ENCODE peak calls at places on chromosomes 6 and 20, in ten cellular contexts. One of them, this sample, is unnamed.
A peak's percentile ranks its signal among the peaks of the same experiment; 100 is the strongest.

GRCh38 chr6:134238960-134239795 is 78.7 kb downstream of the SGK1 start:
- DNase-seq in anterior cingulate cortex: no peak
- DNase-seq in HEK293T: no peak
- DNase-seq in Ammon's horn: no peak
- DNase-seq in AG08396: no peak
- DNase-seq in amniotic epithelial cell: no peak
- DNase-seq in activated CD4-positive, CD25-positive, alpha-beta regulatory T cell treated with anti-CD3 and anti-CD28 coated beads, Interleukin-2, amount 50 U/mL, for 16 hours: no peak
- DNase-seq in HTR-8/SVneo: no peak
- DNase-seq in ACHN: no peak
- DNase-seq in pancreas: no peak
- DNase-seq in this sample: no peak

GRCh38 chr20:830011-830521 is 3.4 kb upstream of the FAM110A start:
- DNase-seq in anterior cingulate cortex: no peak
- DNase-seq in HEK293T: no peak
- DNase-seq in Ammon's horn: no peak
- DNase-seq in AG08396: no peak
- DNase-seq in amniotic epithelial cell: peak; percentile 95
- DNase-seq in activated CD4-positive, CD25-positive, alpha-beta regulatory T cell treated with anti-CD3 and anti-CD28 coated beads, Interleukin-2, amount 50 U/mL, for 16 hours: no peak
- DNase-seq in HTR-8/SVneo: no peak
- DNase-seq in ACHN: no peak
- DNase-seq in pancreas: no peak
- DNase-seq in this sample: no peak

GRCh38 chr20:19512886-19513285 is 245.2 kb upstream of the RIN2 start:
- DNase-seq in anterior cingulate cortex: no peak
- DNase-seq in HEK293T: no peak
- DNase-seq in Ammon's horn: no peak
- DNase-seq in AG08396: no peak
- DNase-seq in amniotic epithelial cell: no peak
- DNase-seq in activated CD4-positive, CD25-positive, alpha-beta regulatory T cell treated with anti-CD3 and anti-CD28 coated beads, Interleukin-2, amount 50 U/mL, for 16 hours: no peak
- DNase-seq in HTR-8/SVneo: no peak
- DNase-seq in ACHN: no peak
- DNase-seq in pancreas: no peak
- DNase-seq in this sample: no peak

GRCh38 chr6:158027590-158028285 is 46.1 kb downstream of the SYNJ2 start:
- DNase-seq in anterior cingulate cortex: no peak
- DNase-seq in HEK293T: no peak
- DNase-seq in Ammon's horn: no peak
- DNase-seq in AG08396: no peak
- DNase-seq in amniotic epithelial cell: no peak
- DNase-seq in activated CD4-positive, CD25-positive, alpha-beta regulatory T cell treated with anti-CD3 and anti-CD28 coated beads, Interleukin-2, amount 50 U/mL, for 16 hours: no peak
- DNase-seq in HTR-8/SVneo: no peak
- DNase-seq in ACHN: peak; percentile 67
- DNase-seq in pancreas: peak; percentile 74
- DNase-seq in this sample: no peak

GRCh38 chr6:46734867-46735719 is at the start of gene PLA2G7:
- DNase-seq in anterior cingulate cortex: no peak
- DNase-seq in HEK293T: peak; percentile 63
- DNase-seq in Ammon's horn: peak; percentile 32
- DNase-seq in AG08396: peak; percentile 17
- DNase-seq in amniotic epithelial cell: no peak
- DNase-seq in activated CD4-positive, CD25-positive, alpha-beta regulatory T cell treated with anti-CD3 and anti-CD28 coated beads, Interleukin-2, amount 50 U/mL, for 16 hours: no peak
- DNase-seq in HTR-8/SVneo: peak; percentile 27
- DNase-seq in ACHN: no peak
- DNase-seq in pancreas: peak; percentile 67
- DNase-seq in this sample: no peak

GRCh38 chr20:4022386-4023350 is 7.3 kb upstream of the RNF24 start:
- DNase-seq in anterior cingulate cortex: no peak
- DNase-seq in HEK293T: no peak
- DNase-seq in Ammon's horn: no peak
- DNase-seq in AG08396: no peak
- DNase-seq in amniotic epithelial cell: no peak
- DNase-seq in activated CD4-positive, CD25-positive, alpha-beta regulatory T cell treated with anti-CD3 and anti-CD28 coated beads, Interleukin-2, amount 50 U/mL, for 16 hours: no peak
- DNase-seq in HTR-8/SVneo: no peak
- DNase-seq in ACHN: no peak
- DNase-seq in pancreas: no peak
- DNase-seq in this sample: no peak

GRCh38 chr6:112370946-112371345 is 23.8 kb downstream of the RFPL4B start:
- DNase-seq in anterior cingulate cortex: no peak
- DNase-seq in HEK293T: no peak
- DNase-seq in Ammon's horn: no peak
- DNase-seq in AG08396: no peak
- DNase-seq in amniotic epithelial cell: no peak
- DNase-seq in activated CD4-positive, CD25-positive, alpha-beta regulatory T cell treated with anti-CD3 and anti-CD28 coated beads, Interleukin-2, amount 50 U/mL, for 16 hours: no peak
- DNase-seq in HTR-8/SVneo: no peak
- DNase-seq in ACHN: no peak
- DNase-seq in pancreas: no peak
- DNase-seq in this sample: no peak

GRCh38 chr20:53677447-53678314 is 84.0 kb upstream of the ZNF217 start:
- DNase-seq in anterior cingulate cortex: no peak
- DNase-seq in HEK293T: peak; percentile 27
- DNase-seq in Ammon's horn: peak; percentile 58
- DNase-seq in AG08396: no peak
- DNase-seq in amniotic epithelial cell: peak; percentile 76
- DNase-seq in activated CD4-positive, CD25-positive, alpha-beta regulatory T cell treated with anti-CD3 and anti-CD28 coated beads, Interleukin-2, amount 50 U/mL, for 16 hours: no peak
- DNase-seq in HTR-8/SVneo: no peak
- DNase-seq in ACHN: no peak
- DNase-seq in pancreas: no peak
- DNase-seq in this sample: no peak

GRCh38 chr6:148518371-148519156 is 175.9 kb downstream of the SASH1 start:
- DNase-seq in anterior cingulate cortex: no peak
- DNase-seq in HEK293T: no peak
- DNase-seq in Ammon's horn: no peak
- DNase-seq in AG08396: no peak
- DNase-seq in amniotic epithelial cell: no peak
- DNase-seq in activated CD4-positive, CD25-positive, alpha-beta regulatory T cell treated with anti-CD3 and anti-CD28 coated beads, Interleukin-2, amount 50 U/mL, for 16 hours: no peak
- DNase-seq in HTR-8/SVneo: no peak
- DNase-seq in ACHN: no peak
- DNase-seq in pancreas: no peak
- DNase-seq in this sample: no peak

GRCh38 chr6:13573669-13574110 is 711 bp upstream of the SIRT5 start:
- DNase-seq in anterior cingulate cortex: no peak
- DNase-seq in HEK293T: no peak
- DNase-seq in Ammon's horn: peak; percentile 49
- DNase-seq in AG08396: peak; percentile 59
- DNase-seq in amniotic epithelial cell: peak; percentile 12
- DNase-seq in activated CD4-positive, CD25-positive, alpha-beta regulatory T cell treated with anti-CD3 and anti-CD28 coated beads, Interleukin-2, amount 50 U/mL, for 16 hours: no peak
- DNase-seq in HTR-8/SVneo: no peak
- DNase-seq in ACHN: peak; percentile 32
- DNase-seq in pancreas: no peak
- DNase-seq in this sample: no peak

GRCh38 chr20:52031574-52032303 is 159.8 kb downstream of the ZFP64 start:
- DNase-seq in anterior cingulate cortex: no peak
- DNase-seq in HEK293T: no peak
- DNase-seq in Ammon's horn: no peak
- DNase-seq in AG08396: peak; percentile 72
- DNase-seq in amniotic epithelial cell: peak; percentile 91
- DNase-seq in activated CD4-positive, CD25-positive, alpha-beta regulatory T cell treated with anti-CD3 and anti-CD28 coated beads, Interleukin-2, amount 50 U/mL, for 16 hours: no peak
- DNase-seq in HTR-8/SVneo: peak; percentile 90
- DNase-seq in ACHN: no peak
- DNase-seq in pancreas: no peak
- DNase-seq in this sample: no peak

GRCh38 chr20:31715766-31716165 is 6.9 kb downstream of the BCL2L1 start:
- DNase-seq in anterior cingulate cortex: no peak
- DNase-seq in HEK293T: no peak
- DNase-seq in Ammon's horn: no peak
- DNase-seq in AG08396: no peak
- DNase-seq in amniotic epithelial cell: no peak
- DNase-seq in activated CD4-positive, CD25-positive, alpha-beta regulatory T cell treated with anti-CD3 and anti-CD28 coated beads, Interleukin-2, amount 50 U/mL, for 16 hours: no peak
- DNase-seq in HTR-8/SVneo: no peak
- DNase-seq in ACHN: no peak
- DNase-seq in pancreas: no peak
- DNase-seq in this sample: no peak

GRCh38 chr6:161256390-161256789 is 17.5 kb downstream of the AGPAT4 start:
- DNase-seq in anterior cingulate cortex: no peak
- DNase-seq in HEK293T: no peak
- DNase-seq in Ammon's horn: peak; percentile 74
- DNase-seq in AG08396: no peak
- DNase-seq in amniotic epithelial cell: no peak
- DNase-seq in activated CD4-positive, CD25-positive, alpha-beta regulatory T cell treated with anti-CD3 and anti-CD28 coated beads, Interleukin-2, amount 50 U/mL, for 16 hours: no peak
- DNase-seq in HTR-8/SVneo: no peak
- DNase-seq in ACHN: no peak
- DNase-seq in pancreas: no peak
- DNase-seq in this sample: no peak

GRCh38 chr6:23213193-23213592 is 643.8 kb downstream of the HDGFL1 start:
- DNase-seq in anterior cingulate cortex: no peak
- DNase-seq in HEK293T: no peak
- DNase-seq in Ammon's horn: no peak
- DNase-seq in AG08396: peak; percentile 6
- DNase-seq in amniotic epithelial cell: peak; percentile 84
- DNase-seq in activated CD4-positive, CD25-positive, alpha-beta regulatory T cell treated with anti-CD3 and anti-CD28 coated beads, Interleukin-2, amount 50 U/mL, for 16 hours: no peak
- DNase-seq in HTR-8/SVneo: no peak
- DNase-seq in ACHN: no peak
- DNase-seq in pancreas: no peak
- DNase-seq in this sample: no peak

GRCh38 chr6:11211235-11211634 is 21.2 kb downstream of the NEDD9 start:
- DNase-seq in anterior cingulate cortex: no peak
- DNase-seq in HEK293T: no peak
- DNase-seq in Ammon's horn: no peak
- DNase-seq in AG08396: no peak
- DNase-seq in amniotic epithelial cell: no peak
- DNase-seq in activated CD4-positive, CD25-positive, alpha-beta regulatory T cell treated with anti-CD3 and anti-CD28 coated beads, Interleukin-2, amount 50 U/mL, for 16 hours: no peak
- DNase-seq in HTR-8/SVneo: no peak
- DNase-seq in ACHN: no peak
- DNase-seq in pancreas: no peak
- DNase-seq in this sample: no peak

GRCh38 chr20:10649080-10649816 is 24.6 kb downstream of the JAG1 start:
- DNase-seq in anterior cingulate cortex: no peak
- DNase-seq in HEK293T: no peak
- DNase-seq in Ammon's horn: no peak
- DNase-seq in AG08396: no peak
- DNase-seq in amniotic epithelial cell: no peak
- DNase-seq in activated CD4-positive, CD25-positive, alpha-beta regulatory T cell treated with anti-CD3 and anti-CD28 coated beads, Interleukin-2, amount 50 U/mL, for 16 hours: no peak
- DNase-seq in HTR-8/SVneo: no peak
- DNase-seq in ACHN: no peak
- DNase-seq in pancreas: no peak
- DNase-seq in this sample: no peak

GRCh38 chr6:160960839-160961238 is 30.7 kb upstream of the MAP3K4 start:
- DNase-seq in anterior cingulate cortex: no peak
- DNase-seq in HEK293T: no peak
- DNase-seq in Ammon's horn: no peak
- DNase-seq in AG08396: no peak
- DNase-seq in amniotic epithelial cell: no peak
- DNase-seq in activated CD4-positive, CD25-positive, alpha-beta regulatory T cell treated with anti-CD3 and anti-CD28 coated beads, Interleukin-2, amount 50 U/mL, for 16 hours: no peak
- DNase-seq in HTR-8/SVneo: no peak
- DNase-seq in ACHN: no peak
- DNase-seq in pancreas: no peak
- DNase-seq in this sample: no peak

GRCh38 chr20:57568088-57568896 is 7.4 kb downstream of the PCK1 start:
- DNase-seq in anterior cingulate cortex: no peak
- DNase-seq in HEK293T: no peak
- DNase-seq in Ammon's horn: no peak
- DNase-seq in AG08396: no peak
- DNase-seq in amniotic epithelial cell: no peak
- DNase-seq in activated CD4-positive, CD25-positive, alpha-beta regulatory T cell treated with anti-CD3 and anti-CD28 coated beads, Interleukin-2, amount 50 U/mL, for 16 hours: no peak
- DNase-seq in HTR-8/SVneo: no peak
- DNase-seq in ACHN: no peak
- DNase-seq in pancreas: no peak
- DNase-seq in this sample: no peak

GRCh38 chr6:76230711-76231110 is 158.2 kb upstream of the IMPG1 start:
- DNase-seq in anterior cingulate cortex: no peak
- DNase-seq in HEK293T: peak; percentile 12
- DNase-seq in Ammon's horn: no peak
- DNase-seq in AG08396: no peak
- DNase-seq in amniotic epithelial cell: no peak
- DNase-seq in activated CD4-positive, CD25-positive, alpha-beta regulatory T cell treated with anti-CD3 and anti-CD28 coated beads, Interleukin-2, amount 50 U/mL, for 16 hours: no peak
- DNase-seq in HTR-8/SVneo: no peak
- DNase-seq in ACHN: no peak
- DNase-seq in pancreas: no peak
- DNase-seq in this sample: no peak

GRCh38 chr6:169589699-169590257 is 112.1 kb downstream of the WDR27 start:
- DNase-seq in anterior cingulate cortex: no peak
- DNase-seq in HEK293T: no peak
- DNase-seq in Ammon's horn: no peak
- DNase-seq in AG08396: no peak
- DNase-seq in amniotic epithelial cell: peak; percentile 75
- DNase-seq in activated CD4-positive, CD25-positive, alpha-beta regulatory T cell treated with anti-CD3 and anti-CD28 coated beads, Interleukin-2, amount 50 U/mL, for 16 hours: no peak
- DNase-seq in HTR-8/SVneo: no peak
- DNase-seq in ACHN: no peak
- DNase-seq in pancreas: no peak
- DNase-seq in this sample: no peak

GRCh38 chr6:80454197-80454596 is 347.7 kb downstream of the BCKDHB start:
- DNase-seq in anterior cingulate cortex: no peak
- DNase-seq in HEK293T: no peak
- DNase-seq in Ammon's horn: no peak
- DNase-seq in AG08396: peak; percentile 47
- DNase-seq in amniotic epithelial cell: peak; percentile 93
- DNase-seq in activated CD4-positive, CD25-positive, alpha-beta regulatory T cell treated with anti-CD3 and anti-CD28 coated beads, Interleukin-2, amount 50 U/mL, for 16 hours: no peak
- DNase-seq in HTR-8/SVneo: no peak
- DNase-seq in ACHN: peak; percentile 93
- DNase-seq in pancreas: no peak
- DNase-seq in this sample: no peak

GRCh38 chr20:47258745-47259695 is 97.5 kb downstream of the ZMYND8 start:
- DNase-seq in anterior cingulate cortex: no peak
- DNase-seq in HEK293T: no peak
- DNase-seq in Ammon's horn: no peak
- DNase-seq in AG08396: peak; percentile 24
- DNase-seq in amniotic epithelial cell: peak; percentile 55
- DNase-seq in activated CD4-positive, CD25-positive, alpha-beta regulatory T cell treated with anti-CD3 and anti-CD28 coated beads, Interleukin-2, amount 50 U/mL, for 16 hours: no peak
- DNase-seq in HTR-8/SVneo: no peak
- DNase-seq in ACHN: no peak
- DNase-seq in pancreas: no peak
- DNase-seq in this sample: no peak

GRCh38 chr6:170086639-170087420 is 204.0 kb downstream of the DLL1 start:
- DNase-seq in anterior cingulate cortex: no peak
- DNase-seq in HEK293T: no peak
- DNase-seq in Ammon's horn: no peak
- DNase-seq in AG08396: no peak
- DNase-seq in amniotic epithelial cell: no peak
- DNase-seq in activated CD4-positive, CD25-positive, alpha-beta regulatory T cell treated with anti-CD3 and anti-CD28 coated beads, Interleukin-2, amount 50 U/mL, for 16 hours: no peak
- DNase-seq in HTR-8/SVneo: no peak
- DNase-seq in ACHN: no peak
- DNase-seq in pancreas: peak; percentile 71
- DNase-seq in this sample: no peak

GRCh38 chr6:107066697-107067659 is 39.0 kb downstream of the MTRES1 start:
- DNase-seq in anterior cingulate cortex: no peak
- DNase-seq in HEK293T: no peak
- DNase-seq in Ammon's horn: no peak
- DNase-seq in AG08396: no peak
- DNase-seq in amniotic epithelial cell: peak; percentile 46
- DNase-seq in activated CD4-positive, CD25-positive, alpha-beta regulatory T cell treated with anti-CD3 and anti-CD28 coated beads, Interleukin-2, amount 50 U/mL, for 16 hours: no peak
- DNase-seq in HTR-8/SVneo: no peak
- DNase-seq in ACHN: no peak
- DNase-seq in pancreas: no peak
- DNase-seq in this sample: no peak

GRCh38 chr6:12459945-12460800 is 170.0 kb downstream of the EDN1 start:
- DNase-seq in anterior cingulate cortex: no peak
- DNase-seq in HEK293T: no peak
- DNase-seq in Ammon's horn: no peak
- DNase-seq in AG08396: no peak
- DNase-seq in amniotic epithelial cell: peak; percentile 34
- DNase-seq in activated CD4-positive, CD25-positive, alpha-beta regulatory T cell treated with anti-CD3 and anti-CD28 coated beads, Interleukin-2, amount 50 U/mL, for 16 hours: no peak
- DNase-seq in HTR-8/SVneo: no peak
- DNase-seq in ACHN: peak; percentile 22
- DNase-seq in pancreas: no peak
- DNase-seq in this sample: no peak

GRCh38 chr6:81995548-81996289 is 243.2 kb upstream of the TENT5A start:
- DNase-seq in anterior cingulate cortex: no peak
- DNase-seq in HEK293T: no peak
- DNase-seq in Ammon's horn: no peak
- DNase-seq in AG08396: peak; percentile 13
- DNase-seq in amniotic epithelial cell: peak; percentile 53
- DNase-seq in activated CD4-positive, CD25-positive, alpha-beta regulatory T cell treated with anti-CD3 and anti-CD28 coated beads, Interleukin-2, amount 50 U/mL, for 16 hours: no peak
- DNase-seq in HTR-8/SVneo: no peak
- DNase-seq in ACHN: no peak
- DNase-seq in pancreas: no peak
- DNase-seq in this sample: no peak

GRCh38 chr6:87430499-87430898 is 22.7 kb downstream of the CFAP206 start:
- DNase-seq in anterior cingulate cortex: no peak
- DNase-seq in HEK293T: no peak
- DNase-seq in Ammon's horn: no peak
- DNase-seq in AG08396: no peak
- DNase-seq in amniotic epithelial cell: no peak
- DNase-seq in activated CD4-positive, CD25-positive, alpha-beta regulatory T cell treated with anti-CD3 and anti-CD28 coated beads, Interleukin-2, amount 50 U/mL, for 16 hours: no peak
- DNase-seq in HTR-8/SVneo: no peak
- DNase-seq in ACHN: no peak
- DNase-seq in pancreas: no peak
- DNase-seq in this sample: no peak

GRCh38 chr6:13550656-13551055 is 23.7 kb upstream of the SIRT5 start:
- DNase-seq in anterior cingulate cortex: no peak
- DNase-seq in HEK293T: no peak
- DNase-seq in Ammon's horn: no peak
- DNase-seq in AG08396: no peak
- DNase-seq in amniotic epithelial cell: no peak
- DNase-seq in activated CD4-positive, CD25-positive, alpha-beta regulatory T cell treated with anti-CD3 and anti-CD28 coated beads, Interleukin-2, amount 50 U/mL, for 16 hours: no peak
- DNase-seq in HTR-8/SVneo: no peak
- DNase-seq in ACHN: no peak
- DNase-seq in pancreas: no peak
- DNase-seq in this sample: no peak

This sample was measured in effector CD8-positive, alpha-beta T cell.